ENCODE peak calls at places on chromosomes 12 and 14, in nine cellular contexts. V is IMR-90, S is endothelial cell of umbilical vein, G is tibial nerve, E is stomach, U is A549, D is body of pancreas, C is heart left ventricle, N is esophagus squamous epithelium. T is an unnamed sample.

GRCh38 chr14:102930753-102931579 is 8.5 kb downstream of the AMN start:
- DNase-seq in N (no peak), D (no peak), E (peak), S (no peak), V (peak), C (no peak), G (no peak), U (no peak), T (no peak)

GRCh38 chr12:32736445-32736844 is 19.3 kb downstream of the YARS2 start:
- DNase-seq in N (no peak), C (no peak), V (no peak), U (no peak), D (no peak), E (no peak), G (no peak), S (no peak), T (no peak)

GRCh38 chr12:58503731-58504520 is 416.4 kb downstream of the LRIG3 start:
- DNase-seq in V (peak), C (no peak), U (peak), D (no peak), S (no peak), G (no peak), N (no peak), E (no peak), T (no peak)

GRCh38 chr12:130214686-130215370 is 52.6 kb downstream of the FZD10 start:
- DNase-seq in G (no peak), D (no peak), E (no peak), U (no peak), N (no peak), C (no peak), S (no peak), V (no peak), T (no peak)

GRCh38 chr12:41566703-41567102 is 378.6 kb downstream of the PDZRN4 start:
- DNase-seq in S (no peak), U (no peak), G (no peak), D (no peak), V (no peak), N (no peak), C (no peak), E (no peak), T (no peak)

GRCh38 chr14:40362856-40363255 is 930.6 kb upstream of the FBXO33 start:
- DNase-seq in C (no peak), G (no peak), S (no peak), D (no peak), V (no peak), U (no peak), E (no peak), N (no peak), T (no peak)

GRCh38 chr12:6332459-6332858 is 9.4 kb downstream of the TNFRSF1A start:
- DNase-seq in D (no peak), V (peak), S (peak), U (peak), E (no peak), N (no peak), G (no peak), C (no peak), T (no peak)

GRCh38 chr12:27542628-27543027 is 18.6 kb downstream of the PPFIBP1 start:
- DNase-seq in D (no peak), C (no peak), E (no peak), N (no peak), U (peak), S (no peak), G (no peak), V (peak), T (no peak)

GRCh38 chr14:29927596-29928341 is at the start of gene PRKD1:
- DNase-seq in U (peak), N (no peak), G (peak), V (peak), C (peak), E (peak), D (peak), S (peak), T (no peak)

GRCh38 chr12:118060301-118061010 is 523 bp downstream of the WSB2 start:
- DNase-seq in N (no peak), D (peak), V (no peak), C (peak), G (peak), E (peak), S (peak), U (no peak), T (peak)

GRCh38 chr12:64178122-64178521 is 44.0 kb downstream of the KICS2 start:
- DNase-seq in E (no peak), N (no peak), V (peak), S (peak), G (no peak), D (no peak), C (no peak), U (no peak), T (no peak)

GRCh38 chr14:53023325-53023724 is 72.5 kb upstream of the FERMT2 start:
- DNase-seq in S (no peak), E (no peak), C (no peak), N (no peak), V (no peak), D (no peak), U (no peak), G (no peak), T (no peak)

GRCh38 chr12:123713398-123714301 is 1.5 kb downstream of the ATP6V0A2 start:
- DNase-seq in E (peak), C (no peak), G (no peak), U (no peak), N (no peak), D (peak), V (peak), S (peak), T (no peak)

GRCh38 chr12:33115716-33116115 is 219.1 kb upstream of the PKP2 start:
- DNase-seq in U (no peak), G (no peak), E (no peak), S (no peak), D (no peak), V (no peak), N (no peak), C (no peak), T (no peak)

GRCh38 chr14:77040309-77040994 is 11.9 kb upstream of the IRF2BPL start:
- DNase-seq in N (peak), C (peak), D (peak), E (peak), U (peak), G (peak), V (peak), S (peak), T (peak)
- TF ChIP-seq POLR2A in N (no peak), C (peak), D (no peak), E (no peak), U (no peak), G (no peak), V (peak), S (no peak), T (no peak)

GRCh38 chr12:1662761-1663439 is 28.0 kb upstream of the ADIPOR2 start:
- DNase-seq in E (peak), D (peak), S (no peak), V (no peak), G (no peak), U (peak), N (no peak), C (peak), T (no peak)
- TF ChIP-seq CTCF in E (peak), D (peak), S (no peak), V (peak), G (no peak), U (peak), N (peak), C (peak), T (no peak)

GRCh38 chr12:120469450-120470149 is at the start of gene SRSF9:
- DNase-seq in V (peak), U (peak), E (peak), G (peak), D (peak), S (peak), N (peak), C (peak), T (peak)
- TF ChIP-seq POLR2A in V (peak), U (peak), E (no peak), G (peak), D (no peak), S (peak), N (no peak), C (peak), T (peak)

GRCh38 chr12:88633312-88633711 is 53.0 kb upstream of the KITLG start:
- DNase-seq in G (no peak), V (peak), S (peak), D (no peak), E (no peak), N (no peak), C (no peak), U (no peak), T (no peak)
- TF ChIP-seq CTCF in G (peak), V (peak), S (no peak), D (peak), E (no peak), N (no peak), C (no peak), U (peak), T (no peak)

DNA sequence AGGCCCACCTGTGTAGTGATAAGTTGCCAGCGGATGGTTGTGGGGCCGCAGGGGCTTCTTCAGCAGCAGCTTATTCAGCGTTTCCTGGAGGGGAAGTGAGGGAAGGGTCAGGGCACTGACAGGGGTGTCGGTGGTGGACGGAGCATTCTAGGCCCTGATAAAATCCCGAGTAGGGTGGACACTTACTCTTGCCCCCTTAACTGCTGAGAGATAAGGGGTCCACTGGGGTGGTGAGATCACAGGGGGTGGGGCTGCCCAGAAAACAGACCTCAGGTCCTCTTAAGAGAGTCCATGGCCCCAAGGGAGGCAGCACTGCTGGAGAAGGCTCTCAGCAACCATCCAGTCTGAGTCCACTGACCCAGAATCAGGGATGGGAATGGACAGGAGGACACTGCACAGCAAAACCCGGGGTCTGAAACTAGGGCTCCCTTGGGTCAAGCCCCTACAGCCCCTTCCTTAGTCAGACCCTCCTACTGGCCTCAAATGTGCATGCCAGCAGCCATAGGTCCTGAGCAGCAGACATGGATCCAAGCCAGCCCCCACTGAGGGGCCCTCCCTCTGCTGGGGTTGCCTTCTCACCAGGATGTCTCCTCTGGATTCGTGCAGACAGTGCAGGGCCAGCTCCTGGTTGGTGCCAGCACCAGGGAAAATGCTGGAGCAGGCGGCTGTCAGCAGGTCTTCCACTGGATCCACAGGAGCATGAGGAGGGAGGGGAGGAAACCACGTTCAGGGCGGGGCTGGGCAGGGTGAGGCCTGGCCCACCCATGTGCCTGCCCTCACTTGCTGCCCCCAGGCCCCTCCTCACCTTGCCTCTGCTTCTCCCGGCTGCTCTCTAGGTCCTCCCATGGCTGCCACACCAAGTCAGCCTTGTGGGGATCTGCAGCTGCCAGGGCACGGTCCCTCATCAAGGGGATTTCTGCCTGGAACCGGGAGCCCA is 12.1 kb upstream of the PNMA1 start:
- DNase-seq in D (no peak), N (no peak), E (no peak), S (no peak), G (no peak), U (no peak), V (no peak), C (no peak), T (peak)
- TF ChIP-seq POLR2A in D (no peak), N (no peak), E (no peak), S (no peak), G (no peak), U (no peak), V (no peak), C (no peak), T (no peak)

GRCh38 chr12:8780389-8780788 is 42.0 kb upstream of the A2ML1 start:
- DNase-seq in G (no peak), N (no peak), D (no peak), V (peak), S (peak), E (no peak), C (no peak), U (peak), T (no peak)
- TF ChIP-seq CTCF in G (peak), N (no peak), D (peak), V (peak), S (no peak), E (no peak), C (peak), U (peak), T (no peak)

GRCh38 chr12:14803830-14804160 is 325 bp downstream of the C12orf60 start:
- DNase-seq in S (no peak), E (no peak), V (no peak), G (no peak), U (no peak), D (no peak), N (no peak), C (no peak), T (no peak)

GRCh38 chr12:14802961-14803829 is at the start of the genes C12orf60 and WBP11:
- DNase-seq in N (peak), U (peak), C (peak), G (peak), D (peak), S (peak), E (peak), V (peak), T (peak)
- TF ChIP-seq POLR2A in N (no peak), U (peak), C (peak), G (peak), D (peak), S (peak), E (no peak), V (peak), T (no peak)

DNA sequence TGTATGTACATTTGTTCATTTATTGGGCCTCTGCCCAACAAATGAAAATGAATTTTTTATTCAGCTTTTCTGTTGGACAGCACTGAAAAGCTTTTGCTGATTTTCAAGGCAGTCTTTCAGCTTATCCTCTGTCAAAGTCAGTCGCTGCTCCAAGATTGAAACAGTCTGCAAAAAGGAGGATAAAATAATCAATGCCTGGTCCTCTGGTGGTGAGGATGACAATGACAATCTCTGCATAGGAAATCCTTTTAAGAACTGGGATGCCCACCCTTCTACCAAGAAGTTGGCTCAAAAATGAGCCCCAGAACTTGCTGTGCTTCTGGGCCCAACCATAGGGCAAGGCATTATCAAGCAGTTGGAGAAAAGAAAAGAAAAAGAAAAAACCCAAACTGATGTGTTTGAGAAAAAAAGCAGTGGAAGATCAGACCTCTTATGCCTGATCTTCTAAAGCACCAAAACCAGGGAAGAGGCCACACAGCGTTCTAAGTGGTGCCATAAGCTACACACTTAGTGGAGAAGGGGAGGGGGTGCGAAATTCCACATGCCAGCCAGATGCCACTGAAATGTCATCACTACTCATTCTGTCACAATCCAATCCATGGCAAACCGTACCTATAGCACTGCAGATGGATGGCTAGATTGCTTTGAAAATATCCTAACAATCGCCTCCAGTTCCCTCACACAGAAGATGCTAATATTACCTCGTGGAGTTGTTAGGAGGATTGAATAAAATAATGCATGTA is 69.0 kb upstream of the DUSP6 start:
- DNase-seq in C (no peak), E (no peak), S (no peak), D (no peak), U (no peak), N (no peak), V (no peak), G (no peak), T (no peak)
- TF ChIP-seq CTCF in C (no peak), E (no peak), S (no peak), D (no peak), U (no peak), N (no peak), V (no peak), G (peak), T (no peak)

T was measured in lower leg skin.